ENCODE peak calls at places on chromosomes 16 and 17, in ten cellular contexts. P is iPS DF 19.7; K is fibroblast of villous mesenchyme; V is activated T-cell treated with anti-CD3 and anti-CD28 coated beads, Interleukin-2, amount 50 U/mL, for 4 hours; U is WTC11; L is mammary epithelial cell; A is neural progenitor cell; S is activated CD4-positive, alpha-beta T cell treated with anti-CD3 and anti-CD28 coated beads, Interleukin-2, amount 50 U/mL, for 1 hour; Y is A549; J is astrocyte of the spinal cord. R is an unnamed sample.

GRCh38 chr17:82282239-82283207 is 9.0 kb upstream of the CSNK1D start:
- DNase-seq in P (no peak), K (no peak), V (no peak), U (no peak), L (no peak), A (no peak), S (no peak), Y (no peak), J (no peak), R (no peak)

GRCh38 chr17:16199093-16199492 is 16.2 kb downstream of the NCOR1 start:
- DNase-seq in P (no peak), K (peak), V (no peak), U (no peak), L (no peak), A (no peak), S (no peak), Y (no peak), J (no peak), R (peak)

GRCh38 chr16:79882292-79882995 is 281.9 kb upstream of the MAF start:
- DNase-seq in P (no peak), K (no peak), V (no peak), U (no peak), L (no peak), A (no peak), S (no peak), Y (no peak), J (no peak), R (no peak)

GRCh38 chr16:10972108-10972955 is 28.0 kb downstream of the CLEC16A start:
- DNase-seq in P (no peak), K (no peak), V (no peak), U (no peak), L (no peak), A (no peak), S (no peak), Y (no peak), J (no peak), R (no peak)

GRCh38 chr17:7987112-7987893 is 15.1 kb upstream of the GUCY2D start:
- DNase-seq in P (no peak), K (no peak), V (no peak), U (no peak), L (no peak), A (no peak), S (no peak), Y (no peak), J (no peak), R (no peak)

GRCh38 chr17:69269174-69269998 is 40.8 kb upstream of the ABCA10 start:
- DNase-seq in P (no peak), K (peak), V (no peak), U (no peak), L (peak), A (no peak), S (no peak), Y (no peak), J (peak), R (no peak)

GRCh38 chr17:45353047-45353446 is 36.2 kb upstream of the MAP3K14 start:
- DNase-seq in P (no peak), K (no peak), V (peak), U (no peak), L (no peak), A (no peak), S (no peak), Y (no peak), J (no peak), R (no peak)

GRCh38 chr17:17921192-17922082 is 50.8 kb downstream of the TOM1L2 start:
- DNase-seq in P (peak), K (peak), V (no peak), U (peak), L (peak), A (peak), S (no peak), Y (peak), J (peak), R (peak)

GRCh38 chr17:79626156-79626890 is 15.5 kb upstream of the RBFOX3 start:
- DNase-seq in P (no peak), K (no peak), V (peak), U (peak), L (no peak), A (no peak), S (no peak), Y (no peak), J (no peak), R (no peak)

GRCh38 chr17:60315650-60316049 is 76.3 kb downstream of the USP32 start:
- DNase-seq in P (no peak), K (no peak), V (no peak), U (no peak), L (no peak), A (no peak), S (no peak), Y (no peak), J (no peak), R (no peak)